ENCODE peak calls at places on chromosome 17, in ten cellular contexts. X is fibroblast of lung, K is A549, G is cardiac muscle cell, Y is adrenal gland, A is psoas muscle, M is OCI-LY7, U is transverse colon, C is mucosa of descending colon, Z is upper lobe of right lung. D is an unnamed sample. For H3K4me1, the result is how much of the 10 kb centered on the place peaks cover.

GRCh38 chr17:7045492-7046126 is 1.7 kb upstream of the SLC16A11 start:
- DNase-seq in X (peak), K (peak), G (peak), Y (no peak), A (no peak), M (peak), U (peak), C (no peak), Z (no peak), D (no peak)

GRCh38 chr17:32520737-32521399 is 34.1 kb downstream of the CDK5R1 start:
- DNase-seq in X (no peak), K (no peak), G (no peak), Y (no peak), A (no peak), M (no peak), U (no peak), C (no peak), Z (no peak), D (no peak)

GRCh38 chr17:72743037-72743467 is 349.4 kb downstream of the SLC39A11 start:
- DNase-seq in X (no peak), K (no peak), G (no peak), Y (no peak), A (no peak), M (no peak), U (no peak), C (no peak), Z (no peak), D (no peak)

GRCh38 chr17:82156284-82156925 is 56.2 kb downstream of the CCDC57 start:
- DNase-seq in X (no peak), K (no peak), G (no peak), Y (no peak), A (no peak), M (no peak), U (no peak), C (no peak), Z (peak), D (no peak)

GRCh38 chr17:49235896-49236295 is 5.3 kb upstream of the PHOSPHO1 start:
- DNase-seq in X (no peak), K (no peak), G (no peak), Y (no peak), A (no peak), M (no peak), U (no peak), C (no peak), Z (no peak), D (no peak)

GRCh38 chr17:75191584-75191983 is 8.8 kb upstream of the SUMO2 start:
- DNase-seq in X (peak), K (no peak), G (peak), Y (no peak), A (no peak), M (no peak), U (no peak), C (no peak), Z (no peak), D (peak)

GRCh38 chr17:74842146-74842598 is 17.5 kb downstream of the GRIN2C start:
- DNase-seq in X (peak), K (no peak), G (peak), Y (peak), A (no peak), M (no peak), U (no peak), C (no peak), Z (no peak), D (no peak)

GRCh38 chr17:28404812-28405570 is 1.0 kb downstream of the SLC46A1 start:
- DNase-seq in X (no peak), K (no peak), G (no peak), Y (peak), A (no peak), M (no peak), U (no peak), C (no peak), Z (peak), D (no peak)

GRCh38 chr17:3004150-3004801 is 59.1 kb downstream of the OR1D5 start:
- DNase-seq in X (peak), K (peak), G (peak), Y (peak), A (peak), M (peak), U (peak), C (peak), Z (peak), D (peak)

GRCh38 chr17:10292057-10292931 is 80.5 kb downstream of the MYH13 start:
- DNase-seq in X (peak), K (no peak), G (peak), Y (no peak), A (peak), M (no peak), U (peak), C (no peak), Z (no peak), D (no peak)

GRCh38 chr17:19010729-19011505 is 6.4 kb upstream of the FAM83G start:
- DNase-seq in X (peak), K (peak), G (no peak), Y (no peak), A (peak), M (no peak), U (peak), C (peak), Z (no peak), D (no peak)

GRCh38 chr17:67569873-67570272 is 147.9 kb upstream of the NOL11 start:
- DNase-seq in X (peak), K (no peak), G (no peak), Y (peak), A (no peak), M (no peak), U (no peak), C (no peak), Z (no peak), D (no peak)

GRCh38 chr17:10631048-10631700 is 25.9 kb downstream of the MYH3 start:
- DNase-seq in X (no peak), K (peak), G (peak), Y (peak), A (no peak), M (no peak), U (peak), C (peak), Z (no peak), D (no peak)

GRCh38 chr17:58786586-58787295 is 31.1 kb downstream of the PPM1E start:
- DNase-seq in X (peak), K (peak), G (peak), Y (peak), A (no peak), M (no peak), U (no peak), C (no peak), Z (no peak), D (peak)

GRCh38 chr17:71229036-71229435 is 891.8 kb upstream of the SOX9 start:
- DNase-seq in X (peak), K (no peak), G (no peak), Y (no peak), A (no peak), M (no peak), U (no peak), C (no peak), Z (no peak), D (no peak)

GRCh38 chr17:11935734-11936406 is 61.4 kb downstream of the ZNF18 start:
- DNase-seq in X (peak), K (no peak), G (peak), Y (peak), A (no peak), M (peak), U (peak), C (peak), Z (no peak), D (peak)

GRCh38 chr17:37844158-37844976 is 79.8 kb upstream of the TBC1D3K start:
- DNase-seq in X (peak), K (peak), G (peak), Y (peak), A (peak), M (peak), U (peak), C (peak), Z (peak), D (no peak)

GRCh38 chr17:50905460-50905803 is 39.3 kb upstream of the TOB1 start:
- DNase-seq in X (no peak), K (no peak), G (no peak), Y (no peak), A (no peak), M (no peak), U (no peak), C (no peak), Z (peak), D (peak)

GRCh38 chr17:76714822-76715461 is 4.2 kb upstream of the MXRA7 start:
- DNase-seq in X (no peak), K (no peak), G (peak), Y (peak), A (peak), M (peak), U (peak), C (peak), Z (peak), D (peak)

GRCh38 chr17:76714336-76714735 is 3.6 kb upstream of the MXRA7 start:
- DNase-seq in X (no peak), K (no peak), G (no peak), Y (peak), A (peak), M (no peak), U (no peak), C (peak), Z (no peak), D (no peak)

GRCh38 chr17:76716834-76717205 is 6.1 kb upstream of the MXRA7 start:
- DNase-seq in X (peak), K (no peak), G (peak), Y (no peak), A (peak), M (no peak), U (no peak), C (no peak), Z (peak), D (no peak)

GRCh38 chr17:76715462-76715830 is 4.7 kb upstream of the MXRA7 start:
- DNase-seq in X (no peak), K (no peak), G (no peak), Y (peak), A (peak), M (no peak), U (no peak), C (peak), Z (no peak), D (no peak)

DNA sequence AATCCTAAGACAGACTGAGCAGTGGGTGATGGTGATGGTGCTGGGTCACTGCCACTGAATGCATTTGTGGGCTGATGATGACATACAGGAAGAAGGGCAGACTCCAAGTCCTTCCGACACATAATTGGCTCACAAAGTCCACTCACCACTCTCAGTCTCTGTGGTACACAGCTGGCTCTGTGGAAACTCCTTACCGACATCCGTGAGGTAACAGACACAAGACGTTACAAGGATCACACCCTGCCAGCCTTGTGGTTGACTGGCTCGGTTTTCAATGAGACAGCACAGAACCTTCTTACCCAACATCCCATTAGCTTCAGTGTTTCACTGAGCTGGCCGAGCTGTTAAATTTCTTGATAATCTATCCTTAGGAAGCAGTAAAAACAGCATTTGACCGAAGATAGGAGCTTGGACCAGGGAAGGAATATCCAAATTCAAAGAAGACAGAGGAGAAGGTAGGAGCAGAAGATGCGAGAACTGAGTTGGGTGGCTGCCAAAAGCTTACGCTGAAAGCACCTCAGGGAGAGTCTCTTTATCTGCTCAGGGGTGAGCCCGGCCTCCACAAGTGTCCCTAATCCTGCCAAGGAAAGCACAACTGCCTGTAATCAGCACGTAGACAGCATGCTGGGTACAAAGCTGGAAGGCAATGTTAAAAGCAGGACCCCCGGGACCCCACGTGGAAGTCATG is 5.5 kb upstream of the MXRA7 start:
- DNase-seq in X (peak), K (no peak), G (peak), Y (no peak), A (peak), M (no peak), U (no peak), C (peak), Z (peak), D (no peak)
- H3K4me1 ChIP-seq in X (under half), K (under half), G (under half), Y (half or more), A (under half), M (under half), U (under half), C (under half), Z (under half), D (under half)

GRCh38 chr17:41782142-41782541 is 4.4 kb downstream of the JUP start:
- DNase-seq in X (no peak), K (no peak), G (peak), Y (no peak), A (peak), M (no peak), U (no peak), C (no peak), Z (no peak), D (no peak)
- H3K4me1 ChIP-seq in X (under half), K (half or more), G (under half), Y (under half), A (half or more), M (under half), U (half or more), C (half or more), Z (half or more), D (under half)

DNA sequence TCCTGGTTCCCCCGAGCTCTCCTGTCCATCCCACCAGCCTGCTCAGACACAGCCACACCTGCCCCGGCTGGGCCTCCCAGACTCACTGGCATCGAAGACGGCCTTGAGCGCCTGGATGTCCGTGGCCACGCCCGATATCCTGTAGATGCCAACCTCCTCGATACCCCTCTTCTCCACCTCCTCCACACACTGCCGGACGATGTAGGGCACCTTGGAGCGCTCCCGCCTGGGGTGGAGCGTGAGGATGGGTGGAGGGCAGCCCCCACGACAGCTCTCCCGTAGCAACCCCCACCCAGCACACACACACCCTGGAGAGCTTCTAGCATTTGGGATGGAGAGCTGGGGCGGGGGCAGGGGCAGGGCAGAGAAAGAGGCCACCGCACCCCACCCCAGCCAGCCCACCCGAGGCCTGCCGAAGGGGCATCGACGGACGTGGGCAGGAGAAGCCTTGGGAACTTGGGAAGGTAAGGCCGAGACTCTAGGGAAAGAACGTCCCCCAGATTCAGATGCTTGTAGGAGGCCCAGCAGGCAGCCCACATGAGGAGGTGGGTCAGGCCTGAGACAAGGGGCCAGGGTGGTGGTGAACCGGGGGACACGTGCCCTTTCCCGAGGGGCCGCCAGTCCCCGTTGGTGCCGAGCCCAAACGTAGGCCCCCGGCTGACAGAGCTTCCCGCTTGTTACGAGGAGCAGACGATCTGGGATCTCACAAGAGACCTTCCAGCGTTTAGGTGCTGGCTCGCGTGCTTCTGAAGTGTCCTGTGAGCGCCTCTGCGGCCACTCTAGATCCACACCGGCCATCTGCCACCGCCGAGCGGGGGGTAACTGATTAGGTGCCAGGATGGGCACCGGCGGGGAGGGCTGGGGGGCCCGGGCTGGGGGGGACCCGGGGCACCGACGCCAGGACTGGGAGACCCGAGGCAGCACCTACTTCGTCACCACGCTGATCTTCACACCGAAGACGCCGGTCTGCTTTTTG is 15.1 kb downstream of the TIMM22 start:
- DNase-seq in X (no peak), K (no peak), G (no peak), Y (no peak), A (peak), M (no peak), U (no peak), C (no peak), Z (no peak), D (no peak)
- H3K4me1 ChIP-seq in X (under half), K (under half), G (under half), Y (under half), A (under half), M (under half), U (under half), C (under half), Z (under half), D (under half)

DNA sequence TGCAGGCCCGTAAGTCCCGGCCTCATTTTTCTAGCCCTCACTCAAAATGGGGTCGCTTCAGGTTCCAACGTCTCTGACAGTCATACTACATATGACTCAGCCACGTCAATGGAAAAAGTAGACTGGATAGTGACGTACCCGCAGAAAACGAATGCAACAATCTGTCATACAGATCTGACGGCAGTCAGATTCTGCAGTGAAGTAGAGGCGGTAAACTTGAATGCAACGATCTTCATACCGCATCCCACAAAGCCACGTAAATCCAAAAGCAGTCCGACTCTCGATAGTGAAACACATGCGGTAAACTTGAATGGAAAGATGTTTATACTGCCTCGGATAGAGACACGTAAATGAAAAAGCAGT is 38.4 kb upstream of the ARL4D start:
- DNase-seq in X (peak), K (peak), G (peak), Y (peak), A (no peak), M (peak), U (peak), C (no peak), Z (no peak), D (peak)
- H3K4me1 ChIP-seq in X (under half), K (under half), G (under half), Y (under half), A (under half), M (under half), U (under half), C (under half), Z (under half), D (under half)

GRCh38 chr17:81071761-81072741 is 37.1 kb downstream of the BAIAP2 start:
- DNase-seq in X (no peak), K (no peak), G (no peak), Y (no peak), A (no peak), M (no peak), U (no peak), C (no peak), Z (peak), D (no peak)
- H3K4me1 ChIP-seq in X (under half), K (under half), G (under half), Y (under half), A (under half), M (under half), U (under half), C (under half), Z (under half), D (under half)

GRCh38 chr17:42670925-42671657 is 5.7 kb downstream of the PLEKHH3 start:
- DNase-seq in X (no peak), K (no peak), G (no peak), Y (no peak), A (no peak), M (no peak), U (no peak), C (no peak), Z (no peak), D (no peak)

GRCh38 chr17:42673266-42673884 is 3.4 kb downstream of the PLEKHH3 start:
- DNase-seq in X (no peak), K (no peak), G (no peak), Y (peak), A (no peak), M (no peak), U (no peak), C (peak), Z (no peak), D (no peak)

GRCh38 chr17:42673885-42674754 is 2.7 kb downstream of the PLEKHH3 start:
- DNase-seq in X (peak), K (peak), G (peak), Y (peak), A (peak), M (peak), U (peak), C (peak), Z (peak), D (peak)

GRCh38 chr17:42670199-42670924 is 6.4 kb downstream of the PLEKHH3 start:
- DNase-seq in X (no peak), K (no peak), G (no peak), Y (no peak), A (peak), M (no peak), U (no peak), C (peak), Z (no peak), D (no peak)

GRCh38 chr17:42672038-42672437 is 4.8 kb downstream of the PLEKHH3 start:
- DNase-seq in X (no peak), K (no peak), G (no peak), Y (no peak), A (no peak), M (no peak), U (no peak), C (no peak), Z (no peak), D (no peak)
- H3K4me1 ChIP-seq in X (under half), K (under half), G (under half), Y (half or more), A (half or more), M (under half), U (half or more), C (under half), Z (half or more), D (under half)

DNA sequence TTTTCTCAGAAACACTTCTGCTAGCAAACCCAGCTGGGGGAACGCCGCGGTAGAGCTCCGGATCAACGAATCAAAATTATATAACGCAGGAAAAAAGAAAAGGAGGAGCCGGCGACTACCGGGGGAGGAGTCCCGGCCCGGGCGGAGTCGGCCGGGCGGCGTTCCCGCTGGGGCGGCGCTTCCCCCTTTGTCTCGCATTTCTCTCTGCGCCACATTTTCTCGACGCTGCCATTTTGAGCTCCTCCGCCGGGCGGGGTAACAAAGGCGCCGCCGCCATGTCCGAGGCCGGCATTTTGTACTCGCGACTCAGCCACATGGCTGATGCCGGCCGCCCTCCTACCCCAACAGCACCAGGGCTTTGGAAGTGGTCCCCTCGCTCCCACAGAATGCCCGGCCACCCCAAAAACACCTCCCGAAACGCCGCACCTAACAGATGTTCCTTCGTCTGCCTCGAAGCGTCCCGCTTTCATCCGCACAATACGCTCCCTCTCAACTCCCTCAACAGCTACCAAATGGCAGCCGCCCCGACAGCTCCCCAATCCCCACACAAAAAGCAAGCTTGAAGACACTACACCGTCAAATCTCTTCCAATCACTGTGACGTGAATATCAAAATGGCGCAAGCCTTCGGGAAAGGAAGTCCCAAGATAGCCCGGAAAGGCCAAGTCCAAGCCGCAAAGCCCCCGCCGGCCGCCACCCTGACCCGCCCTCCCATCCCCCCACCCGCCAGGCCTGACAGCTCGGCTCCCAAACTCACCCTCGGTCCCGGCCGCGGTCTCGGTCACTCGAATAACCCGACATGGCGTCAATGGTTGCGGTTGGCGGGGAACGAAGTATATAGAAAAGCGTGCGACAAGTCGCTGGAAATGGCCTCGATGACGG is 529 bp downstream of the DDX5 start:
- DNase-seq in X (peak), K (peak), G (peak), Y (peak), A (peak), M (peak), U (peak), C (peak), Z (peak), D (peak)
- H3K4me1 ChIP-seq in X (under half), K (under half), G (under half), Y (half or more), A (under half), M (under half), U (half or more), C (under half), Z (half or more), D (under half)

DNA sequence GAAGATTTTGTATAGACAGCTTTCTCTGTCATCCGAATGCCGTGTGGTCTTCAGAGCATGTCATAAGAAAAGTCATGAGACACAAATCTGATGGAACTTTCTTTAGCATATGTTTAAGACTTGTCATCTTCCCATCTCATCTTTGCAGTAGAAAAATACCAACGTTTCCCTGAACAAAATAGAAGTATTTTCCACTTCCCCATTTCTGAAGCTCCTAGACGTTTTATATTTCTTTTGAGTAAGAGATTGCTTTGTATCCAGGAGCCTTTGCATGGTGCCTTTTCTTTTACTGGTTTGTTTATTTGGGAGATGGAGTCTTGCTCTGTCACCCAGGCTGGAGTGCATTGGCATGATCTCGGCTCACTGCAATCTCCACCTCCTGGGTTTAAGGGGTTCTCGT is 235.1 kb downstream of the PRKCA start:
- DNase-seq in X (no peak), K (no peak), G (no peak), Y (no peak), A (no peak), M (no peak), U (no peak), C (no peak), Z (no peak), D (no peak)
- H3K4me1 ChIP-seq in X (under half), K (under half), G (under half), Y (under half), A (under half), M (under half), U (half or more), C (under half), Z (under half), D (under half)